ENCODE peak calls at places on chromosomes 11 and 22, in seven cellular contexts. One of them, this sample, is unnamed.

GRCh38 chr11:70319694-70320093 is 49.2 kb downstream of the PPFIA1 start:
- DNase-seq in SK-N-SH: no peak
- DNase-seq in K562: no peak
- DNase-seq in HepG2: no peak
- DNase-seq in HCT116: no peak
- DNase-seq in GM12878: no peak
- DNase-seq in H1: no peak
- DNase-seq in this sample: no peak

GRCh38 chr22:32803020-32803758 is 1.7 kb downstream of the TIMP3 start:
- DNase-seq in HepG2: no peak
- DNase-seq in SK-N-SH: no peak
- DNase-seq in GM12878: no peak
- DNase-seq in K562: no peak
- DNase-seq in H1: no peak
- DNase-seq in HCT116: no peak
- DNase-seq in this sample: no peak

GRCh38 chr11:41449483-41450050 is 9.9 kb downstream of the LRRC4C start:
- DNase-seq in SK-N-SH: no peak
- DNase-seq in GM12878: no peak
- DNase-seq in H1: no peak
- DNase-seq in K562: no peak
- DNase-seq in HepG2: no peak
- DNase-seq in HCT116: no peak
- DNase-seq in this sample: no peak

GRCh38 chr11:63012450-63013238 is 3.0 kb downstream of the SLC22A8 start:
- DNase-seq in HepG2: peak
- DNase-seq in H1: no peak
- DNase-seq in SK-N-SH: no peak
- DNase-seq in K562: no peak
- DNase-seq in GM12878: no peak
- DNase-seq in HCT116: no peak
- DNase-seq in this sample: no peak

GRCh38 chr22:11066458-11067285 is 4461.3 kb upstream of the OR11H1 start:
- DNase-seq in K562: peak
- DNase-seq in HCT116: no peak
- DNase-seq in SK-N-SH: peak
- DNase-seq in GM12878: no peak
- DNase-seq in HepG2: no peak
- DNase-seq in H1: no peak
- DNase-seq in this sample: no peak

GRCh38 chr11:66708026-66708579 is 20.9 kb downstream of the SPTBN2 start:
- DNase-seq in HepG2: no peak
- DNase-seq in SK-N-SH: no peak
- DNase-seq in K562: no peak
- DNase-seq in HCT116: no peak
- DNase-seq in H1: no peak
- DNase-seq in GM12878: no peak
- DNase-seq in this sample: no peak

GRCh38 chr11:71446942-71447688 is 1.1 kb downstream of the DHCR7 start:
- DNase-seq in HepG2: peak
- DNase-seq in SK-N-SH: no peak
- DNase-seq in K562: no peak
- DNase-seq in HCT116: no peak
- DNase-seq in GM12878: no peak
- DNase-seq in H1: no peak
- DNase-seq in this sample: peak

GRCh38 chr11:12842933-12843636 is 166.0 kb upstream of the RASSF10 start:
- DNase-seq in K562: peak
- DNase-seq in SK-N-SH: peak
- DNase-seq in GM12878: no peak
- DNase-seq in HCT116: no peak
- DNase-seq in HepG2: no peak
- DNase-seq in H1: no peak
- DNase-seq in this sample: peak

GRCh38 chr22:19641254-19641982 is 72.9 kb upstream of the SEPTIN5 start:
- DNase-seq in HepG2: no peak
- DNase-seq in HCT116: peak
- DNase-seq in SK-N-SH: peak
- DNase-seq in H1: peak
- DNase-seq in K562: peak
- DNase-seq in GM12878: no peak
- DNase-seq in this sample: no peak

GRCh38 chr11:119551726-119552510 is 128.9 kb upstream of the THY1 start:
- DNase-seq in HepG2: no peak
- DNase-seq in HCT116: no peak
- DNase-seq in H1: no peak
- DNase-seq in K562: no peak
- DNase-seq in SK-N-SH: no peak
- DNase-seq in GM12878: no peak
- DNase-seq in this sample: no peak

GRCh38 chr11:62012451-62013265 is 45.2 kb upstream of the FTH1 start:
- DNase-seq in HCT116: no peak
- DNase-seq in SK-N-SH: no peak
- DNase-seq in K562: no peak
- DNase-seq in GM12878: no peak
- DNase-seq in HepG2: peak
- DNase-seq in H1: no peak
- DNase-seq in this sample: no peak

GRCh38 chr22:19579880-19580279 is 55.7 kb upstream of the CLDN5 start:
- DNase-seq in H1: no peak
- DNase-seq in GM12878: peak
- DNase-seq in HepG2: no peak
- DNase-seq in HCT116: no peak
- DNase-seq in K562: peak
- DNase-seq in SK-N-SH: no peak
- DNase-seq in this sample: no peak

GRCh38 chr22:47128216-47129215 is 366.1 kb downstream of the TBC1D22A start:
- DNase-seq in GM12878: peak
- DNase-seq in H1: no peak
- DNase-seq in HepG2: no peak
- DNase-seq in K562: no peak
- DNase-seq in SK-N-SH: no peak
- DNase-seq in HCT116: no peak
- DNase-seq in this sample: no peak

GRCh38 chr22:49272546-49273125 is 555.0 kb downstream of the BRD1 start:
- DNase-seq in H1: no peak
- DNase-seq in HCT116: no peak
- DNase-seq in SK-N-SH: no peak
- DNase-seq in GM12878: no peak
- DNase-seq in K562: no peak
- DNase-seq in HepG2: no peak
- DNase-seq in this sample: no peak

GRCh38 chr11:132263231-132263630 is 892.8 kb downstream of the NTM start:
- DNase-seq in HepG2: no peak
- DNase-seq in H1: no peak
- DNase-seq in SK-N-SH: no peak
- DNase-seq in GM12878: no peak
- DNase-seq in K562: no peak
- DNase-seq in HCT116: no peak
- DNase-seq in this sample: no peak

GRCh38 chr22:19850482-19851109 is 4.1 kb downstream of the GNB1L start:
- DNase-seq in HepG2: no peak
- DNase-seq in GM12878: no peak
- DNase-seq in HCT116: no peak
- DNase-seq in K562: no peak
- DNase-seq in SK-N-SH: no peak
- DNase-seq in H1: no peak
- DNase-seq in this sample: no peak

GRCh38 chr11:78832226-78832947 is 257.7 kb upstream of the NARS2 start:
- DNase-seq in HCT116: no peak
- DNase-seq in K562: no peak
- DNase-seq in GM12878: no peak
- DNase-seq in SK-N-SH: no peak
- DNase-seq in HepG2: no peak
- DNase-seq in H1: no peak
- DNase-seq in this sample: peak

GRCh38 chr11:95647355-95647754 is 142.2 kb downstream of the FAM76B start:
- DNase-seq in HCT116: no peak
- DNase-seq in SK-N-SH: no peak
- DNase-seq in K562: no peak
- DNase-seq in GM12878: no peak
- DNase-seq in H1: no peak
- DNase-seq in HepG2: no peak
- DNase-seq in this sample: no peak

GRCh38 chr11:70660059-70660888 is 261.9 kb downstream of the CTTN start:
- DNase-seq in SK-N-SH: no peak
- DNase-seq in HCT116: no peak
- DNase-seq in K562: no peak
- DNase-seq in H1: no peak
- DNase-seq in GM12878: no peak
- DNase-seq in HepG2: no peak
- DNase-seq in this sample: no peak

GRCh38 chr22:33389927-33390326 is 331.7 kb upstream of the SYN3 start:
- DNase-seq in H1: no peak
- DNase-seq in SK-N-SH: peak
- DNase-seq in HepG2: no peak
- DNase-seq in K562: no peak
- DNase-seq in HCT116: no peak
- DNase-seq in GM12878: no peak
- DNase-seq in this sample: no peak

GRCh38 chr11:20000393-20001134 is 159.7 kb downstream of the DBX1 start:
- DNase-seq in SK-N-SH: no peak
- DNase-seq in HepG2: peak
- DNase-seq in HCT116: no peak
- DNase-seq in H1: peak
- DNase-seq in GM12878: no peak
- DNase-seq in K562: no peak
- DNase-seq in this sample: no peak

GRCh38 chr11:3984896-3985295 is 109.7 kb upstream of the RRM1 start:
- DNase-seq in H1: peak
- DNase-seq in HCT116: no peak
- DNase-seq in SK-N-SH: peak
- DNase-seq in HepG2: no peak
- DNase-seq in K562: peak
- DNase-seq in GM12878: no peak
- DNase-seq in this sample: no peak

GRCh38 chr11:117872962-117873827 is 3.3 kb downstream of the FXYD6 start:
- DNase-seq in HepG2: no peak
- DNase-seq in HCT116: no peak
- DNase-seq in K562: no peak
- DNase-seq in SK-N-SH: no peak
- DNase-seq in H1: no peak
- DNase-seq in GM12878: no peak
- DNase-seq in this sample: no peak
- TF ChIP-seq JUND in HepG2: no peak
- TF ChIP-seq JUND in HCT116: no peak
- TF ChIP-seq JUND in K562: no peak
- TF ChIP-seq JUND in SK-N-SH: no peak
- TF ChIP-seq JUND in H1: no peak
- TF ChIP-seq JUND in GM12878: no peak
- TF ChIP-seq JUND in this sample: no peak

GRCh38 chr11:45038923-45039322 is 88.2 kb upstream of the TP53I11 start:
- DNase-seq in GM12878: no peak
- DNase-seq in H1: no peak
- DNase-seq in SK-N-SH: no peak
- DNase-seq in K562: no peak
- DNase-seq in HepG2: no peak
- DNase-seq in HCT116: no peak
- DNase-seq in this sample: no peak

GRCh38 chr11:45043755-45044475 is 93.2 kb upstream of the TP53I11 start:
- DNase-seq in GM12878: no peak
- DNase-seq in H1: no peak
- DNase-seq in HepG2: no peak
- DNase-seq in SK-N-SH: no peak
- DNase-seq in HCT116: no peak
- DNase-seq in K562: no peak
- DNase-seq in this sample: no peak

GRCh38 chr11:45045692-45046471 is 95.2 kb upstream of the TP53I11 start:
- DNase-seq in H1: no peak
- DNase-seq in HepG2: no peak
- DNase-seq in GM12878: no peak
- DNase-seq in SK-N-SH: no peak
- DNase-seq in HCT116: peak
- DNase-seq in K562: no peak
- DNase-seq in this sample: peak

GRCh38 chr11:45041556-45041955 is 90.9 kb upstream of the TP53I11 start:
- DNase-seq in HCT116: no peak
- DNase-seq in GM12878: no peak
- DNase-seq in SK-N-SH: no peak
- DNase-seq in HepG2: no peak
- DNase-seq in K562: no peak
- DNase-seq in H1: no peak
- DNase-seq in this sample: no peak

GRCh38 chr11:45042560-45042959 is 91.9 kb upstream of the TP53I11 start:
- DNase-seq in GM12878: no peak
- DNase-seq in HepG2: no peak
- DNase-seq in H1: no peak
- DNase-seq in K562: no peak
- DNase-seq in HCT116: no peak
- DNase-seq in SK-N-SH: peak
- DNase-seq in this sample: no peak
- TF ChIP-seq JUND in GM12878: no peak
- TF ChIP-seq JUND in HepG2: no peak
- TF ChIP-seq JUND in H1: no peak
- TF ChIP-seq JUND in K562: no peak
- TF ChIP-seq JUND in HCT116: no peak
- TF ChIP-seq JUND in SK-N-SH: no peak
- TF ChIP-seq JUND in this sample: no peak

GRCh38 chr11:74680703-74681531 is 50.3 kb downstream of the CHRDL2 start:
- DNase-seq in HCT116: no peak
- DNase-seq in K562: no peak
- DNase-seq in HepG2: no peak
- DNase-seq in GM12878: no peak
- DNase-seq in H1: no peak
- DNase-seq in SK-N-SH: no peak
- DNase-seq in this sample: no peak
- TF ChIP-seq JUND in HCT116: no peak
- TF ChIP-seq JUND in K562: no peak
- TF ChIP-seq JUND in HepG2: no peak
- TF ChIP-seq JUND in GM12878: no peak
- TF ChIP-seq JUND in H1: no peak
- TF ChIP-seq JUND in SK-N-SH: no peak
- TF ChIP-seq JUND in this sample: no peak

DNA sequence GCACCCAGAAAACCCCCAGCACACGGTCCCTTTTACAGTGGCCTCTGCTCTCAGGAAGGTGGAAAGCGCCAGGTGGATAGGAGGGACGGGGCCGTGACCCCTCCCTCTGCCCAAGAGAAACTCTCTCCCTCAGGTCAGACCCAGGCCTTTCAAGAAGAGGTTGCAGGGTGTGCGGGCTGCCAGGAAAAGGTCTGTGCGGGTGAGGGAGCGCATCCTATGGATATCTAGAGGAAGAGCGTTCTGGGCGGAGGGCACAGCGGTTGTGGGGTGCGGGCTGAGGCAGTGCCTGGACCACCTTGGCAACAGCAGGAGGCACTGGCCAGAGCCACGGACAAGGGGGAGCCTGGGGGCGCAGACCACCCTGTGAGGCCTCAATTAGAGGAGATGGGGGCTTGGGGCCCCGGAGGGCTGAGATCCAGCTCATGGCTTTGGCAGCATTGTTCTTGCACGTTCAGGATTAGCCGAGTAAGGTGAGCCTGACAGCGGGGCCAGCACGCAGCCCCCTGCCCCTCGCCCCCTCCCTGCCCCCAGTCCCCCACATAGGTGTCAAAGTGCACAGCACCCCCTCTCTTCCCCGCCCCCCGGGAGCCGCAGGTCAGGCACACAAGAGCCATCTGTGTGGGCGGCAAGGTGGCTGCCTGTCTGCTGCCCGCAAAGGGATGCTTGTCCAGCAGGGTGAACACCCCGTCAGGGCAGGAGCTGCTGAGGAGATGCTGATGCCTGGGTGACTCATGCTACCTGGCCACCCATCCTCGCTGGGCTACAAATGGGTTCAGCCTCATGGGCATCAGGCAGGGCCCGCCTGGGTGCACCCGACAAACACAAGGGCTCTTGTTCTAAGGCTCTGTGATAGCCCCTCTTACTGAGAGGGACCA is 92.8 kb upstream of the KCNQ1OT1 start:
- DNase-seq in HCT116: no peak
- DNase-seq in K562: no peak
- DNase-seq in SK-N-SH: no peak
- DNase-seq in H1: no peak
- DNase-seq in GM12878: no peak
- DNase-seq in HepG2: no peak
- DNase-seq in this sample: no peak
- TF ChIP-seq JUND in HCT116: no peak
- TF ChIP-seq JUND in K562: no peak
- TF ChIP-seq JUND in SK-N-SH: no peak
- TF ChIP-seq JUND in H1: no peak
- TF ChIP-seq JUND in GM12878: no peak
- TF ChIP-seq JUND in HepG2: no peak
- TF ChIP-seq JUND in this sample: no peak